ENCODE peak calls at places on chromosome 22, in six cellular contexts. S, J, Z, P, U and C are unnamed samples.

GRCh38 chr22:22210889-22211833 is 33.4 kb upstream of the VPREB1 start:
- DNase-seq in S (no peak), J (no peak), Z (no peak), P (no peak), U (no peak), C (no peak)

GRCh38 chr22:47681766-47682165 is 919.3 kb downstream of the TBC1D22A start:
- DNase-seq in S (no peak), J (no peak), Z (no peak), P (no peak), U (no peak), C (no peak)

GRCh38 chr22:37661160-37661924 is 2.8 kb downstream of the PDXP start:
- DNase-seq in S (no peak), J (peak), Z (no peak), P (no peak), U (peak), C (no peak)

GRCh38 chr22:31750365-31751284 is 693 bp upstream of the PRR14L start:
- DNase-seq in S (no peak), J (no peak), Z (no peak), P (no peak), U (no peak), C (no peak)

GRCh38 chr22:41350087-41350486 is 31.7 kb upstream of the TEF start:
- DNase-seq in S (peak), J (no peak), Z (no peak), P (no peak), U (no peak), C (no peak)

GRCh38 chr22:36191106-36191836 is 10.3 kb downstream of the APOL4 start:
- DNase-seq in S (no peak), J (no peak), Z (no peak), P (no peak), U (peak), C (no peak)

GRCh38 chr22:18103527-18104269 is 6.9 kb upstream of the TUBA8 start:
- DNase-seq in S (no peak), J (no peak), Z (no peak), P (no peak), U (no peak), C (no peak)

GRCh38 chr22:35467788-35468187 is 67.8 kb downstream of the MCM5 start:
- DNase-seq in S (peak), J (peak), Z (no peak), P (no peak), U (peak), C (no peak)

GRCh38 chr22:39967103-39967829 is 7.1 kb downstream of the TMA7B start:
- DNase-seq in S (no peak), J (no peak), Z (no peak), P (no peak), U (no peak), C (no peak)

GRCh38 chr22:37187891-37188761 is at the start of gene C1QTNF6:
- DNase-seq in S (no peak), J (peak), Z (no peak), P (no peak), U (no peak), C (no peak)

GRCh38 chr22:38327805-38328204 is 10.6 kb upstream of the CSNK1E start:
- DNase-seq in S (no peak), J (no peak), Z (no peak), P (no peak), U (no peak), C (peak)

GRCh38 chr22:48675828-48676145 is 1151.9 kb downstream of the BRD1 start:
- DNase-seq in S (no peak), J (no peak), Z (no peak), P (no peak), U (no peak), C (no peak)

GRCh38 chr22:29204617-29205183 is 996 bp upstream of the EMID1 start:
- DNase-seq in S (no peak), J (no peak), Z (no peak), P (no peak), U (no peak), C (no peak)

GRCh38 chr22:39135092-39135896 is 17.2 kb downstream of the CBX7 start:
- DNase-seq in S (no peak), J (peak), Z (peak), P (no peak), U (no peak), C (no peak)

GRCh38 chr22:22062306-22062793 is 79.8 kb upstream of the TOP3B start:
- DNase-seq in S (no peak), J (no peak), Z (no peak), P (no peak), U (no peak), C (no peak)

GRCh38 chr22:39680486-39680885 is 109.9 kb downstream of the CACNA1I start:
- DNase-seq in S (no peak), J (no peak), Z (no peak), P (no peak), U (no peak), C (no peak)

GRCh38 chr22:29224859-29225410 is 19.2 kb downstream of the EMID1 start:
- DNase-seq in S (no peak), J (no peak), Z (no peak), P (no peak), U (no peak), C (no peak)

GRCh38 chr22:36595154-36595553 is 66.2 kb upstream of the EIF3D start:
- DNase-seq in S (no peak), J (no peak), Z (no peak), P (no peak), U (no peak), C (no peak)

GRCh38 chr22:47176573-47177333 is 414.3 kb downstream of the TBC1D22A start:
- DNase-seq in S (no peak), J (no peak), Z (no peak), P (no peak), U (no peak), C (no peak)

GRCh38 chr22:31284241-31284745 is 8.0 kb downstream of the PIK3IP1 start:
- DNase-seq in S (no peak), J (peak), Z (no peak), P (no peak), U (no peak), C (no peak)

GRCh38 chr22:30298005-30298701 is 8.8 kb upstream of the CASTOR1 start:
- DNase-seq in S (no peak), J (no peak), Z (no peak), P (no peak), U (no peak), C (peak)

GRCh38 chr22:27876684-27877083 is 42.4 kb downstream of the PITPNB start:
- DNase-seq in S (no peak), J (peak), Z (no peak), P (no peak), U (no peak), C (no peak)

GRCh38 chr22:33921576-33922181 is 1.4 kb upstream of the LARGE1 start:
- DNase-seq in S (peak), J (peak), Z (no peak), P (no peak), U (peak), C (no peak)

GRCh38 chr22:35540600-35541253 is at the start of gene RASD2:
- DNase-seq in S (peak), J (peak), Z (no peak), P (no peak), U (peak), C (no peak)

GRCh38 chr22:27032121-27032761 is 374.9 kb downstream of the MIAT start:
- DNase-seq in S (no peak), J (peak), Z (no peak), P (no peak), U (peak), C (no peak)

GRCh38 chr22:37162221-37163095 is 12.7 kb upstream of the IL2RB start:
- DNase-seq in S (peak), J (no peak), Z (peak), P (peak), U (no peak), C (no peak)

GRCh38 chr22:28985581-28986290 is 75.9 kb downstream of the C22orf31 start:
- DNase-seq in S (no peak), J (no peak), Z (no peak), P (no peak), U (no peak), C (no peak)

GRCh38 chr22:28442264-28442950 is 237.2 kb downstream of the TTC28 start:
- DNase-seq in S (peak), J (peak), Z (peak), P (peak), U (peak), C (peak)

GRCh38 chr22:33919591-33920501 is at the start of gene LARGE1:
- DNase-seq in S (peak), J (peak), Z (no peak), P (no peak), U (peak), C (no peak)

GRCh38 chr22:44249376-44250147 is 63.2 kb downstream of the SHISAL1 start:
- DNase-seq in S (no peak), J (no peak), Z (no peak), P (no peak), U (no peak), C (no peak)

GRCh38 chr22:38069372-38070249 is 12.4 kb downstream of the PICK1 start:
- DNase-seq in S (no peak), J (peak), Z (no peak), P (no peak), U (peak), C (no peak)

GRCh38 chr22:38282397-38282796 is 9.6 kb upstream of the TMEM184B start:
- DNase-seq in S (no peak), J (no peak), Z (no peak), P (no peak), U (no peak), C (no peak)

GRCh38 chr22:28799834-28800307 is 498 bp downstream of the XBP1 start:
- DNase-seq in S (peak), J (peak), Z (peak), P (peak), U (peak), C (no peak)

GRCh38 chr22:35380013-35380412 is 883 bp upstream of the HMOX1 start:
- DNase-seq in S (peak), J (no peak), Z (no peak), P (no peak), U (no peak), C (no peak)

GRCh38 chr22:28560005-28560742 is 119.5 kb downstream of the TTC28 start:
- DNase-seq in S (no peak), J (no peak), Z (no peak), P (no peak), U (no peak), C (no peak)

GRCh38 chr22:36350751-36351594 is 36.8 kb downstream of the MYH9 start:
- DNase-seq in S (no peak), J (no peak), Z (no peak), P (no peak), U (peak), C (no peak)

GRCh38 chr22:48055827-48056226 is 1293.4 kb downstream of the TBC1D22A start:
- DNase-seq in S (no peak), J (no peak), Z (no peak), P (no peak), U (no peak), C (no peak)

GRCh38 chr22:29093980-29094379 is 21.1 kb downstream of the KREMEN1 start:
- DNase-seq in S (no peak), J (no peak), Z (no peak), P (no peak), U (no peak), C (no peak)

GRCh38 chr22:27668828-27669797 is 132.4 kb downstream of the MN1 start:
- DNase-seq in S (peak), J (no peak), Z (no peak), P (no peak), U (peak), C (no peak)

DNA sequence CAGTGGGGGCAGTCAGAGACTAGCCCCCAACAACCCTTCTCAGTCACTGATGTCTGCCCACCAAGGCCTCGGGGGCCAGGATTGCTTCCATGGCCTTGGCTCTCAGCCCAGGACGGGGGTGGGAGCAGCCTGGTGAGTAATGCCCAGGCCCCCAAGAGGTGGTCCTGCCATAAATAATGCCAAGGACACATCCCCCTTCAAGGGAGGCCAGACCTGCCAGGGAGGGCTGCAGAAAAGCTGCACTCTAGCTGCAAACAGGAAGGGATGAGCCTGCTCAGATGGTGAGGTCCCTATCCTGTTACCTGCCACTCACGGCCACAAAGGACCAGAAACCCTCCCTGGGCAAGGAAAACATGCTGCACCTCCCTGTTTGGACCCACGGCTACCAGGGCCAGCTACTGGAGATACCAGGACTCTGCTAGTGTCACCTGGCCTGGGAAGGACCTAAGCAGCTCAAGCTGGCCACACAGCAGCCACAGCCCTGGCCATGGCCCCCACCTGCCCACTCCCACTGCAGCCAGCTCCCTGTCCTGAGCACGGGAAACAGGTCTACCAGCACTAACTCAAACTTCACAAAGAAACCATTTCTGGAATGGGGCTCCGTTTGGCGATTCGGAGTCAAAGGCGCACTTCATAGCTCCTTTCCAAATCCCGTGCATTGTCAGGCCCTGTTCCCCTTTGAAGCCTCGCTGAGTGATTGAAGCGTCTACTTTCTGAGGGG is 12.1 kb downstream of the GNB1L start:
- DNase-seq in S (no peak), J (peak), Z (no peak), P (no peak), U (no peak), C (no peak)
- H3K27ac ChIP-seq in S (no peak), J (no peak), Z (no peak), P (no peak), U (no peak), C (no peak)

GRCh38 chr22:42561856-42562255 is 8.1 kb downstream of the SERHL2 start:
- DNase-seq in S (no peak), J (no peak), Z (no peak), P (no peak), U (no peak), C (no peak)

GRCh38 chr22:42560781-42561180 is 7.0 kb downstream of the SERHL2 start:
- DNase-seq in S (no peak), J (peak), Z (no peak), P (no peak), U (peak), C (no peak)

GRCh38 chr22:42562282-42562681 is 8.5 kb downstream of the SERHL2 start:
- DNase-seq in S (peak), J (no peak), Z (no peak), P (no peak), U (no peak), C (no peak)

GRCh38 chr22:42564699-42565098 is 10.9 kb downstream of the SERHL2 start:
- DNase-seq in S (no peak), J (no peak), Z (no peak), P (no peak), U (no peak), C (no peak)

DNA sequence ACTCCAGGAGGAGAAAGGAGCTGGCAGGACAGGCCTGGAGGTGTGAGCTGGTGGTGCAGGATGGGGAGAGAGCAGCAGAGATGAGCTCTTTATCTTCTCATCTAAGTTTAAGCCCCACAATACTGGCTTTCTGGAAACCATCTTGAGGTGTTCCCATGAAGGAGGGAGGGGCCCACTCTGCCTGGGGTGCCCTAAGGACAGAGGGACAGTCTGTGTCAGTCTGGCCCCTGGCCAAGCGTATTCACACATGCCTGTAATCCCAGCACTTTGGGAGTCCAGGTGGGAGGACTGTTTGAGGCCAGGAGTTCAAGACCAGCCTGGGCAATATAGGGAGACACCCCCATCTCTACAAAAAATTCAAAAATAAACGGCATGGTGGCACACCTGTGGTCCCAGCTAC is 8.9 kb downstream of the SERHL2 start:
- DNase-seq in S (no peak), J (no peak), Z (no peak), P (no peak), U (no peak), C (no peak)
- H3K27ac ChIP-seq in S (no peak), J (no peak), Z (no peak), P (no peak), U (no peak), C (no peak)

GRCh38 chr22:24153353-24153752 is 27.9 kb upstream of the SUSD2 start:
- DNase-seq in S (peak), J (no peak), Z (peak), P (peak), U (no peak), C (no peak)
- H3K27ac ChIP-seq in S (peak), J (no peak), Z (peak), P (peak), U (peak), C (no peak)

GRCh38 chr22:49966041-49966715 is 5.6 kb downstream of the PIM3 start:
- DNase-seq in S (no peak), J (peak), Z (no peak), P (no peak), U (no peak), C (no peak)
- H3K27ac ChIP-seq in S (peak), J (peak), Z (no peak), P (no peak), U (peak), C (no peak)

DNA sequence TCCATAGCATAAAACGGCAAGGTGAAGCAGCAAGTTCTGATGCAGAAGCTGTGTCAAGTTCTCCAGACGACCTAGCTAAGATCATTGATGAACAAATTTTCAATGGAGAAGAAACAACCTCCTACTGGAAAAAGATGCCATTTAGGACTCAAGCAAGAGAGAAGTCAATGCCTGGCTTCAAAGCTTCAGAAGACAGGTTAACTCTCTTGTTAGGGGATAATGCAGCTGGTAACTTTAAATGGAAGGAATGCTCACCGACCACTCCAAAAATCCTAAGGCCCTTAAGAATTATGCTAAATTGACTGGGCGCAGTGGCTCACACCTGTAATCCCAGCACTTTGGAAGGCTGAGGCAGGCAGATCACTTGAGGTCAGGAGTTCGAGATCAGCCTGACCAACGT is 31.3 kb downstream of the CLTCL1 start:
- DNase-seq in S (no peak), J (no peak), Z (no peak), P (no peak), U (no peak), C (no peak)
- H3K27ac ChIP-seq in S (peak), J (no peak), Z (no peak), P (no peak), U (no peak), C (no peak)

DNA sequence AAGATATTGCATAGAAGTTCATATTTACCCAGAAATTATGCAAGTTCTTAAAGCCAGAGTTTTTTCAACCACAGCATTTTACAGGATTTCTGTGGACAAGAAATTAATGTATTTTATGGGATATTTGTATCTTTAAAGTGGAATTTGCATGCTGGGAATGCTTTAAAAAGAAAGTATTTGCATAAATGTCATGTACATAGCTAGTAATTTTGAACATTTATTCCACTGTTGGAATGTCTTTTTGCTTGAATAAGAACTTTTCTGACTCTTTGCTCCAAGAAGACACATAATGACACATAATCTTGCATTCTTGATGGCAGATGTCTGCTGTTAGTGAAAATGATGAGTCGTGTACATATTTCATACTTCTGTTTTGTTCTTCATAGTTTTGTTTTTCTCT is 66.6 kb downstream of the ATXN10 start:
- DNase-seq in S (no peak), J (no peak), Z (no peak), P (no peak), U (no peak), C (no peak)
- H3K27ac ChIP-seq in S (no peak), J (no peak), Z (no peak), P (no peak), U (no peak), C (no peak)